ENCODE peak calls at places on chromosomes 13 and 19, in four cellular contexts. W, X, A and F are unnamed samples.

GRCh38 chr19:18450934-18451836 is 13.3 kb upstream of the ISYNA1 start:
- DNase-seq in W (peak), X (peak), A (peak), F (peak)

GRCh38 chr13:38607136-38607535 is 79.7 kb upstream of the FREM2 start:
- DNase-seq in W (no peak), A (no peak), X (no peak), F (no peak)

GRCh38 chr13:44117351-44117750 is 237.6 kb downstream of the LACC1 start:
- DNase-seq in W (peak), X (no peak), A (no peak), F (no peak)

GRCh38 chr13:80717834-80718233 is 376.9 kb upstream of the SPRY2 start:
- DNase-seq in W (no peak), A (no peak), X (no peak), F (no peak)

GRCh38 chr13:111503905-111504695 is 183.7 kb downstream of the TEX29 start:
- DNase-seq in A (no peak), X (no peak), W (no peak), F (peak)

GRCh38 chr19:12779162-12779993 is 4.0 kb upstream of the HOOK2 start:
- DNase-seq in X (no peak), A (peak), W (peak), F (no peak)

GRCh38 chr13:46352810-46353209 is 34.2 kb downstream of the RUBCNL start:
- DNase-seq in A (no peak), W (no peak), X (no peak), F (no peak)

GRCh38 chr13:107650081-107650701 is 565.1 kb downstream of the LIG4 start:
- DNase-seq in W (peak), A (peak), X (no peak), F (no peak)

GRCh38 chr19:18589380-18590272 is 1.0 kb downstream of the REX1BD start:
- DNase-seq in X (no peak), W (peak), A (peak), F (peak)

GRCh38 chr19:41031926-41032325 is 40.8 kb downstream of the CYP2B6 start:
- DNase-seq in X (no peak), A (no peak), W (no peak), F (no peak)

GRCh38 chr19:10979950-10980349 is 19.1 kb downstream of the SMARCA4 start:
- DNase-seq in W (no peak), A (no peak), X (no peak), F (no peak)

GRCh38 chr19:45097776-45098520 is 5.0 kb downstream of the PPP1R37 start:
- DNase-seq in A (no peak), X (no peak), W (peak), F (peak)

GRCh38 chr19:49455729-49456128 is 2.7 kb downstream of the ALDH16A1 start:
- DNase-seq in A (no peak), X (no peak), W (no peak), F (no peak)

GRCh38 chr13:34078334-34078999 is 260.5 kb downstream of the RFC3 start:
- DNase-seq in W (no peak), X (no peak), A (no peak), F (no peak)

GRCh38 chr13:112466132-112467025 is 90.2 kb downstream of the SPACA7 start:
- DNase-seq in W (no peak), X (no peak), A (no peak), F (no peak)

GRCh38 chr13:34847751-34848150 is 94.3 kb upstream of the NBEA start:
- DNase-seq in X (no peak), A (no peak), W (no peak), F (no peak)

GRCh38 chr19:21202865-21203494 is 61.1 kb downstream of the ZNF431 start:
- DNase-seq in X (no peak), W (peak), A (no peak), F (no peak)

GRCh38 chr13:81990652-81991051 is 1649.7 kb upstream of the SPRY2 start:
- DNase-seq in A (no peak), X (no peak), W (no peak), F (no peak)

GRCh38 chr13:41411536-41411935 is 45.8 kb upstream of the RGCC start:
- DNase-seq in X (no peak), W (peak), A (no peak), F (peak)

GRCh38 chr19:12834418-12834943 is at the start of gene RTBDN:
- DNase-seq in A (peak), W (peak), X (no peak), F (no peak)

GRCh38 chr19:46830864-46831263 is 19.8 kb downstream of the AP2S1 start:
- DNase-seq in W (no peak), A (no peak), X (no peak), F (no peak)

GRCh38 chr19:7500811-7501450 is 12.1 kb upstream of the PEX11G start:
- DNase-seq in A (peak), W (peak), X (no peak), F (no peak)

GRCh38 chr13:109007946-109008345 is 378.5 kb downstream of the MYO16 start:
- DNase-seq in A (no peak), W (no peak), X (no peak), F (no peak)

GRCh38 chr19:19997656-19998268 is 41.5 kb downstream of the ZNF682 start:
- DNase-seq in X (no peak), A (peak), W (peak), F (no peak)

GRCh38 chr19:38812004-38812840 is 523 bp downstream of the LGALS4 start:
- DNase-seq in A (no peak), W (no peak), X (no peak), F (no peak)

GRCh38 chr19:10603873-10604459 is 16.9 kb upstream of the AP1M2 start:
- DNase-seq in A (no peak), W (no peak), X (no peak), F (no peak)

GRCh38 chr13:110103026-110103425 is 203.9 kb downstream of the COL4A1 start:
- DNase-seq in W (no peak), A (no peak), X (no peak), F (no peak)